ENCODE peak calls at places on chromosomes 2 and 18, in six cellular contexts. One of them, this sample, is unnamed.

GRCh38 chr2:45018033-45018432 is 8.8 kb upstream of the SIX2 start:
- DNase-seq in endothelial cell: no peak
- DNase-seq in GM10248: no peak
- DNase-seq in heart left ventricle: no peak
- DNase-seq in PC-9: no peak
- DNase-seq in transverse colon: no peak
- DNase-seq in this sample: no peak

GRCh38 chr2:232659359-232659758 is 26.0 kb downstream of the EFHD1 start:
- DNase-seq in endothelial cell: no peak
- DNase-seq in GM10248: no peak
- DNase-seq in heart left ventricle: no peak
- DNase-seq in PC-9: no peak
- DNase-seq in transverse colon: no peak
- DNase-seq in this sample: no peak

GRCh38 chr2:55133467-55134315 is 83.4 kb upstream of the RTN4 start:
- DNase-seq in endothelial cell: no peak
- DNase-seq in GM10248: peak; percentile 66
- DNase-seq in heart left ventricle: peak; percentile 30
- DNase-seq in PC-9: no peak
- DNase-seq in transverse colon: no peak
- DNase-seq in this sample: peak; percentile 70

GRCh38 chr2:239774142-239774462 is 251.0 kb downstream of the NDUFA10 start:
- DNase-seq in endothelial cell: no peak
- DNase-seq in GM10248: no peak
- DNase-seq in heart left ventricle: no peak
- DNase-seq in PC-9: no peak
- DNase-seq in transverse colon: no peak
- DNase-seq in this sample: no peak

GRCh38 chr2:127174176-127174575 is 45.9 kb downstream of the CYP27C1 start:
- DNase-seq in endothelial cell: peak; percentile 45
- DNase-seq in GM10248: peak; percentile 42
- DNase-seq in heart left ventricle: no peak
- DNase-seq in PC-9: peak; percentile 48
- DNase-seq in transverse colon: peak; percentile 24
- DNase-seq in this sample: peak; percentile 22

GRCh38 chr2:45892757-45893156 is 241.3 kb downstream of the PRKCE start:
- DNase-seq in endothelial cell: no peak
- DNase-seq in GM10248: no peak
- DNase-seq in heart left ventricle: no peak
- DNase-seq in PC-9: no peak
- DNase-seq in transverse colon: no peak
- DNase-seq in this sample: no peak

GRCh38 chr2:53519925-53520629 is 247.5 kb upstream of the CHAC2 start:
- DNase-seq in endothelial cell: no peak
- DNase-seq in GM10248: no peak
- DNase-seq in heart left ventricle: no peak
- DNase-seq in PC-9: no peak
- DNase-seq in transverse colon: no peak
- DNase-seq in this sample: no peak

GRCh38 chr18:30987479-30988241 is 54.9 kb downstream of the DSC3 start:
- DNase-seq in endothelial cell: no peak
- DNase-seq in GM10248: peak; percentile 19
- DNase-seq in heart left ventricle: no peak
- DNase-seq in PC-9: peak; percentile 79
- DNase-seq in transverse colon: peak; percentile 66
- DNase-seq in this sample: no peak

GRCh38 chr2:36663851-36664715 is 32.4 kb upstream of the VIT start:
- DNase-seq in endothelial cell: no peak
- DNase-seq in GM10248: peak; percentile 49
- DNase-seq in heart left ventricle: no peak
- DNase-seq in PC-9: peak; percentile 25
- DNase-seq in transverse colon: no peak
- DNase-seq in this sample: peak; percentile 19

GRCh38 chr2:170690671-170691070 is 24.5 kb upstream of the SP5 start:
- DNase-seq in endothelial cell: no peak
- DNase-seq in GM10248: no peak
- DNase-seq in heart left ventricle: no peak
- DNase-seq in PC-9: no peak
- DNase-seq in transverse colon: no peak
- DNase-seq in this sample: no peak

GRCh38 chr2:127181851-127182250 is 38.2 kb downstream of the CYP27C1 start:
- DNase-seq in endothelial cell: no peak
- DNase-seq in GM10248: no peak
- DNase-seq in heart left ventricle: no peak
- DNase-seq in PC-9: no peak
- DNase-seq in transverse colon: no peak
- DNase-seq in this sample: no peak

GRCh38 chr18:78739115-78739514 is 240.5 kb upstream of the SALL3 start:
- DNase-seq in endothelial cell: no peak
- DNase-seq in GM10248: no peak
- DNase-seq in heart left ventricle: no peak
- DNase-seq in PC-9: no peak
- DNase-seq in transverse colon: no peak
- DNase-seq in this sample: no peak

GRCh38 chr2:224009605-224010330 is 29.3 kb downstream of the SERPINE2 start:
- DNase-seq in endothelial cell: no peak
- DNase-seq in GM10248: no peak
- DNase-seq in heart left ventricle: no peak
- DNase-seq in PC-9: no peak
- DNase-seq in transverse colon: no peak
- DNase-seq in this sample: no peak

DNA sequence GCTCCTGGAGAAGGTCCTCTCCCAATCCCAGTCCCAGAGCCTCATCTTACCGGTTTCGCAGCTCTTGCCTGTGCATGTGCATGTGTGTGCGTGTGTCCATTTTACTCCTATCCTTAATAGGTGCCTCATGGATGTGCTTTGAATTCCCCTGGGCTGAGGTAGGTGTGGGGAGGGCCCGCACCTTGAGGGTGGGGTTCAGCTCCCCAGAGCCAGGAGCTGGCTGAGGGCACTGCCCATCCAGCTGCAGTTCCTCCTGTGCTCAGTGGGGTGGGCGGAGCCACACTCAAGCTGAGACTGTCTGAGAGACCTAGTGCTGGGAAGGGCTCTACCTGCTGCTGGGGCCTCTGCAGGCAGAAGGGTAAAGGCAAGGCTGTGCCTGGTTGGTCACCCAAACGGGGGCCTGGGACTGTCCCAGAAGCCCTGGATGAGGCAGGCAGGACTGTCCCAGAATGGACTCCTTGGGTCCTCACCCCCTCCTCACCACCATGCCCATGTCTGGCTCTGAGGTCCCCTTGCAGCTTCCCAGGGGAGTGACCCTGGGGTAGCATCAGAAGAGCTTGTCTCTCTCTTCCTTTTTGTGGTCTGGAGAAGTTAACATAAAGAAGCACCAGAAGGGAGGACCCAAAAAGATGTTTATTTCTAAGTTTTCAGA is 8.9 kb downstream of the GDF7 start:
- DNase-seq in endothelial cell: no peak
- DNase-seq in GM10248: no peak
- DNase-seq in heart left ventricle: no peak
- DNase-seq in PC-9: peak; percentile 52
- DNase-seq in transverse colon: peak; percentile 72
- DNase-seq in this sample: peak; percentile 27
- TF ChIP-seq CTCF in endothelial cell: no peak
- TF ChIP-seq CTCF in GM10248: no peak
- TF ChIP-seq CTCF in heart left ventricle: no peak
- TF ChIP-seq CTCF in PC-9: no peak
- TF ChIP-seq CTCF in transverse colon: no peak
- TF ChIP-seq CTCF in this sample: no peak

GRCh38 chr2:108835038-108835437 is 48.5 kb downstream of the CCDC138 start:
- DNase-seq in endothelial cell: no peak
- DNase-seq in GM10248: no peak
- DNase-seq in heart left ventricle: no peak
- DNase-seq in PC-9: no peak
- DNase-seq in transverse colon: no peak
- DNase-seq in this sample: no peak

GRCh38 chr2:108841506-108841905 is 54.9 kb downstream of the CCDC138 start:
- DNase-seq in endothelial cell: no peak
- DNase-seq in GM10248: no peak
- DNase-seq in heart left ventricle: no peak
- DNase-seq in PC-9: no peak
- DNase-seq in transverse colon: no peak
- DNase-seq in this sample: no peak

GRCh38 chr2:108834620-108835019 is 48.0 kb downstream of the CCDC138 start:
- DNase-seq in endothelial cell: no peak
- DNase-seq in GM10248: no peak
- DNase-seq in heart left ventricle: no peak
- DNase-seq in PC-9: no peak
- DNase-seq in transverse colon: no peak
- DNase-seq in this sample: no peak

GRCh38 chr2:108833219-108833618 is 46.6 kb downstream of the CCDC138 start:
- DNase-seq in endothelial cell: no peak
- DNase-seq in GM10248: no peak
- DNase-seq in heart left ventricle: no peak
- DNase-seq in PC-9: no peak
- DNase-seq in transverse colon: no peak
- DNase-seq in this sample: no peak

DNA sequence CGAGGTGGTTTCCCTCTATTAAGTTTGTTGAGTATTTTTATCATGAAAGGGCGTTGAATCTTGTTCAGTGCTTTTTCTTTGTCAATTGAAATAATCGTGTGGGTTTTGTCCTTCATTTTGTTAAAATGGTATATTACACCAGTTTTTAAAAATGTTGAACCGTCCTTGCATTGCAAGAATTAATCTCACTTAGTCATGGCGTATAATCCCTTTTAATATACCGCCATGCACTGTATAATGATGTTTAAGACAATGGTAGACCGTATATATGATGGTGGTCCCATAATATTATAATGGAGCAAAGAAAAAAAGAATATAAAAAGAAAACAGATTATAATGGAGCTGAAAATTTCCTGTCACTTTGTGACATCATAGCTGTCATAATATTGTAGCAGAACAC is 50.6 kb downstream of the CCDC138 start:
- DNase-seq in endothelial cell: no peak
- DNase-seq in GM10248: no peak
- DNase-seq in heart left ventricle: no peak
- DNase-seq in PC-9: no peak
- DNase-seq in transverse colon: no peak
- DNase-seq in this sample: no peak
- TF ChIP-seq CTCF in endothelial cell: no peak
- TF ChIP-seq CTCF in GM10248: no peak
- TF ChIP-seq CTCF in heart left ventricle: no peak
- TF ChIP-seq CTCF in PC-9: no peak
- TF ChIP-seq CTCF in transverse colon: no peak
- TF ChIP-seq CTCF in this sample: no peak

GRCh38 chr2:197244349-197244748 is 66.2 kb downstream of the ANKRD44 start:
- DNase-seq in endothelial cell: no peak
- DNase-seq in GM10248: no peak
- DNase-seq in heart left ventricle: no peak
- DNase-seq in PC-9: no peak
- DNase-seq in transverse colon: no peak
- DNase-seq in this sample: no peak
- TF ChIP-seq CTCF in endothelial cell: no peak
- TF ChIP-seq CTCF in GM10248: no peak
- TF ChIP-seq CTCF in heart left ventricle: no peak
- TF ChIP-seq CTCF in PC-9: no peak
- TF ChIP-seq CTCF in transverse colon: no peak
- TF ChIP-seq CTCF in this sample: no peak

DNA sequence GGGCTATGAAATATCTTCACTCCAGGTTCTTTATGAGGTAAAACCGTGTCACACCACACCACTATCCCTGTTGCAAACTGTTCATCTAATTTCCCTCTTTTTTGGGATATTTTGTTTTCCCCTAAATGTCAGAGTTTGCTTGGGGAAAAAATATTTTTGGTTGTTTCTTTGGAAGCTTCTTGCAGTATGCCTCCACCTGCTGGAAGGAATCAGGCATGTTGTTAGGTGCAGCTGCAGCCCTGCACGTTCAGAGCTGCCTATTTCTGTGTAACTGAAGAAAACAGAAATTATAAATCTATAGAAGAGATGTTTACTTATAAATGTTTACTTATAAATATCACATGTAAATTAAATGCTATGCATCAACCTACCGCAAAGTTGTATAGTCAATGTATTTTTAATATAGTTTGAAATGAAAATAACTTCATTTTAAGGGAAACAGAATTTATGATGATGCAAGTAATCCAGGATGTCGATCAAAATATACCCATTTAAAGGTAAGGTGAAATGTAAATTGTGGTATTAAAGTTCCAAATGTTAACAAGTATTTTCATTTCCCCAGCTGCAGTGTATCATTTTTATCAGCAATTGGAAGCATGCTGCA is 238.0 kb downstream of the ZNF516 start:
- DNase-seq in endothelial cell: peak; percentile 42
- DNase-seq in GM10248: no peak
- DNase-seq in heart left ventricle: no peak
- DNase-seq in PC-9: peak; percentile 5
- DNase-seq in transverse colon: no peak
- DNase-seq in this sample: peak; percentile 15
- TF ChIP-seq CTCF in endothelial cell: peak; percentile 57
- TF ChIP-seq CTCF in GM10248: peak; percentile 24
- TF ChIP-seq CTCF in heart left ventricle: peak; percentile 70
- TF ChIP-seq CTCF in PC-9: peak; percentile 79
- TF ChIP-seq CTCF in transverse colon: peak; percentile 30
- TF ChIP-seq CTCF in this sample: peak; percentile 24

GRCh38 chr18:13217971-13218375 is 587 bp upstream of the LDLRAD4 start:
- DNase-seq in endothelial cell: peak; percentile 49
- DNase-seq in GM10248: no peak
- DNase-seq in heart left ventricle: peak; percentile 52
- DNase-seq in PC-9: no peak
- DNase-seq in transverse colon: peak; percentile 35
- DNase-seq in this sample: no peak

GRCh38 chr18:13217466-13217961 is 1.0 kb upstream of the LDLRAD4 start:
- DNase-seq in endothelial cell: peak; percentile 65
- DNase-seq in GM10248: peak; percentile 56
- DNase-seq in heart left ventricle: peak; percentile 74
- DNase-seq in PC-9: peak; percentile 31
- DNase-seq in transverse colon: peak; percentile 70
- DNase-seq in this sample: peak; percentile 69

GRCh38 chr18:13216092-13216582 is 2.4 kb upstream of the LDLRAD4 start:
- DNase-seq in endothelial cell: peak; percentile 58
- DNase-seq in GM10248: peak; percentile 55
- DNase-seq in heart left ventricle: peak; percentile 79
- DNase-seq in PC-9: peak; percentile 51
- DNase-seq in transverse colon: peak; percentile 90
- DNase-seq in this sample: peak; percentile 76

GRCh38 chr18:13218376-13219011 is at the start of gene LDLRAD4:
- DNase-seq in endothelial cell: peak; percentile 60
- DNase-seq in GM10248: no peak
- DNase-seq in heart left ventricle: peak; percentile 79
- DNase-seq in PC-9: no peak
- DNase-seq in transverse colon: peak; percentile 59
- DNase-seq in this sample: peak; percentile 58

GRCh38 chr18:13216732-13217465 is 1.7 kb upstream of the LDLRAD4 start:
- DNase-seq in endothelial cell: peak; percentile 68
- DNase-seq in GM10248: peak; percentile 59
- DNase-seq in heart left ventricle: peak; percentile 63
- DNase-seq in PC-9: no peak
- DNase-seq in transverse colon: peak; percentile 53
- DNase-seq in this sample: peak; percentile 61
- TF ChIP-seq CTCF in endothelial cell: peak; percentile 11
- TF ChIP-seq CTCF in GM10248: peak; percentile 21
- TF ChIP-seq CTCF in heart left ventricle: no peak
- TF ChIP-seq CTCF in PC-9: no peak
- TF ChIP-seq CTCF in transverse colon: peak; percentile 33
- TF ChIP-seq CTCF in this sample: no peak

GRCh38 chr2:235793163-235793752 is 299.4 kb downstream of the AGAP1 start:
- DNase-seq in endothelial cell: peak; percentile 22
- DNase-seq in GM10248: no peak
- DNase-seq in heart left ventricle: peak; percentile 56
- DNase-seq in PC-9: no peak
- DNase-seq in transverse colon: no peak
- DNase-seq in this sample: peak; percentile 17
- TF ChIP-seq CTCF in endothelial cell: no peak
- TF ChIP-seq CTCF in GM10248: peak; percentile 26
- TF ChIP-seq CTCF in heart left ventricle: peak; percentile 37
- TF ChIP-seq CTCF in PC-9: peak; percentile 33
- TF ChIP-seq CTCF in transverse colon: no peak
- TF ChIP-seq CTCF in this sample: no peak

This sample was measured in activated CD8-positive, alpha-beta T cell treated with anti-CD3 and anti-CD28 coated beads for 36 hours.